ENCODE peak calls at places on chromosomes 4 and X, in four cellular contexts. U is H1, D is HepG2, R is K562. K is an unnamed sample.

GRCh38 chr4:24394041-24394440 is 190.3 kb downstream of the DHX15 start:
- DNase-seq in U (no peak), R (no peak), D (no peak), K (no peak)

GRCh38 chrX:118534716-118535493 is 39.3 kb downstream of the DOCK11 start:
- DNase-seq in U (no peak), D (no peak), R (no peak), K (no peak)

GRCh38 chrX:66622209-66622608 is 16.7 kb downstream of the EDA2R start:
- DNase-seq in U (no peak), D (no peak), R (no peak), K (no peak)

GRCh38 chrX:12988797-12989196 is 13.9 kb downstream of the TMSB4X start:
- DNase-seq in D (peak; percentile 73), U (no peak), R (peak; percentile 62), K (peak; percentile 57)

GRCh38 chr4:147479817-147480216 is 1.1 kb upstream of the EDNRA start:
- DNase-seq in D (no peak), R (no peak), U (no peak), K (no peak)

GRCh38 chrX:56728752-56729151 is 291 bp upstream of the NBDY start:
- DNase-seq in R (peak; percentile 3), D (no peak), U (no peak), K (peak; percentile 55)

GRCh38 chr4:98873059-98873458 is 55.9 kb downstream of the EIF4E start:
- DNase-seq in U (no peak), R (peak; percentile 39), D (no peak), K (no peak)

GRCh38 chr4:24793219-24794005 is 2.0 kb upstream of the SOD3 start:
- DNase-seq in U (no peak), R (peak; percentile 11), D (peak; percentile 25), K (peak; percentile 27)

GRCh38 chr4:26874110-26874509 is 13.5 kb downstream of the STIM2 start:
- DNase-seq in U (no peak), R (no peak), D (no peak), K (no peak)

GRCh38 chrX:10634681-10635161 is 14.3 kb upstream of the MID1 start:
- DNase-seq in R (no peak), D (no peak), U (no peak), K (peak; percentile 85)

GRCh38 chrX:129531132-129531531 is 7.8 kb upstream of the SMARCA1 start:
- DNase-seq in D (no peak), U (no peak), R (no peak), K (no peak)

GRCh38 chr4:159012381-159012780 is 90.5 kb upstream of the RAPGEF2 start:
- DNase-seq in D (no peak), U (no peak), R (no peak), K (no peak)

GRCh38 chr4:148214529-148215166 is 227.6 kb downstream of the NR3C2 start:
- DNase-seq in D (no peak), R (no peak), U (no peak), K (no peak)

GRCh38 chr4:3796960-3797359 is 30.8 kb downstream of the ADRA2C start:
- DNase-seq in D (no peak), U (no peak), R (no peak), K (no peak)

GRCh38 chr4:172344266-172344772 is 531.1 kb downstream of the GALNTL6 start:
- DNase-seq in D (no peak), U (no peak), R (no peak), K (no peak)

DNA sequence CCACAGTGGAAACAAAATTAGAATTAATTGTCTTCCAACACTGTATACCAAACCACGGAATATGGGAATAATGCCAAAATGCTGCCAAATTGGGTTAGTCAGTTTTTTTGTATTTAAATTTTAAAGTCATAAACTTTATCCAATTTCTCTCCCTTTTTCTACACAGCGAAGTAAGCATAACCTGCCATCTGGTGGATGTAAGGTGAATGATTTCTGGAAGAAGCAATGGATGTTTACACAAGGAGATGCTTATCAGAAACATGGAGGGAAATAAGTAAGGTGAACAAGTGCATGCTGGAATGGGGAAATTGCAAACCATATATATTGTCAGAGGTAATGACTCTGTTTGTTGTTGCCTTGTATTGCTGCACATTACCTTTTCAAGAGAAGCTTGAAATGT is 691.9 kb downstream of the TECRL start:
- DNase-seq in R (peak; percentile 1), D (peak; percentile 21), U (no peak), K (peak; percentile 45)
- TF ChIP-seq MAFK in R (no peak), D (no peak), U (no peak), K (no peak)

GRCh38 chr4:68267433-68267944 is 22.0 kb upstream of the TMPRSS11B start:
- DNase-seq in R (peak; percentile 49), U (no peak), D (peak; percentile 2), K (peak; percentile 14)

GRCh38 chr4:68272860-68273259 is 27.4 kb upstream of the TMPRSS11B start:
- DNase-seq in R (no peak), D (no peak), U (no peak), K (no peak)

GRCh38 chr4:68278045-68278444 is 32.6 kb upstream of the TMPRSS11B start:
- DNase-seq in U (no peak), R (no peak), D (no peak), K (no peak)

DNA sequence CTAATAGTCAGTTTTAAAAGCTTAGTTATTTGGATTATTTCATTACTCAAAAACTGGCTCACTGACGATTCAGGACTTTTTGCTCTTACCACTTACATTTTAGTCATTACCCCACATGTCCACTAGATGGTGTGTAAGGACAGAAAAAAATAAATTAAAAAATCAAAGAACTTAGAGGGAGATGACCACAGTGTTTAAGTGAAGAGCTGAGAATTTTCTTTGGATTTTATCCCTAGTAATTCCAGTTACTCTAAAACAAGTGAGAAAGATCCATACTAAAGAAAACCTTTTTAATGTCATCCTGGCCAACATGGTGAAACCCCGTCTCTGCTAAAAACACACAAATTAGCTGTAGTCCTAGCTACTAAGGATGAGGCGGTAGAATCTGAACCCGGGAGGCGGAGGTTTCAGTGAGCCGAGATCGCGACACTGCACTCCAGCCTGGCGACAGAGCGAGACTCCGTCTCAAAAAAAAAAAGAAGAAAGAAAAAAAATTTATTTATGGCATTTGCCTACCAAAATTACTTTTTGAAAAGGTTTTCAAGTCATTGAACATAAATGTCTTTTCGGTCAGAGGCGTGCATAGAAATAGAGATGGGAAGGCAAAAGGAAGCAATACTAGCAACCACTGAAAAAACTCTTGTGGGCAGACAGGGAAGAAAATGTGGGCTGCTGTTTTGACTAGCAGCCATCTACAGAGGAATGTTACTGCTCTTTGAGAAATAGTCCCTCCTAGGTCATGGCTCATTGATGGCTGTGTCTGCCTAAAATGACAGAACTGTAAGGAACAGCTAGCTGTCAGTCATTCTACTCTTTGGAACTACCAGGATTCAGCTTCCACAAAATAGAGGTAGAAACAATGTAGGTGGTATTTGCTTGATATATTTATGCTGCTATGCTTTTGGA is 26.6 kb upstream of the TMPRSS11B start:
- DNase-seq in U (no peak), R (peak; percentile 57), D (peak; percentile 56), K (peak; percentile 24)
- TF ChIP-seq MAX in U (no peak), R (no peak), D (no peak), K (no peak)

GRCh38 chr4:181952478-181952877 is 290.7 kb upstream of the TENM3 start:
- DNase-seq in R (no peak), D (no peak), U (no peak), K (peak; percentile 64)
- TF ChIP-seq HDAC2 in R (no peak), D (no peak), U (no peak), K (no peak)

GRCh38 chr4:106368678-106369077 is at the start of gene GIMD1:
- DNase-seq in D (no peak), U (no peak), R (no peak), K (no peak)

GRCh38 chr4:106371166-106371565 is 2.6 kb upstream of the GIMD1 start:
- DNase-seq in R (no peak), D (no peak), U (no peak), K (no peak)

GRCh38 chr4:106370214-106370613 is 1.6 kb upstream of the GIMD1 start:
- DNase-seq in D (no peak), U (no peak), R (no peak), K (no peak)

GRCh38 chr4:106367072-106367471 is 1.5 kb downstream of the GIMD1 start:
- DNase-seq in U (no peak), R (no peak), D (no peak), K (no peak)

GRCh38 chr4:106369456-106370060 is 980 bp upstream of the GIMD1 start:
- DNase-seq in U (peak; percentile 17), R (peak; percentile 79), D (peak; percentile 42), K (peak; percentile 74)
- TF ChIP-seq MAFK in U (no peak), R (no peak), D (no peak), K (no peak)